ENCODE peak calls at places on chromosomes 11 and 22, in four cellular contexts. One of them, this sample, is unnamed.

GRCh38 chr11:127632971-127633680 is 632.6 kb upstream of the KIRREL3 start:
- DNase-seq in sigmoid colon: no peak
- DNase-seq in neural crest cell: no peak
- DNase-seq in astrocyte of the cerebellum: no peak
- DNase-seq in this sample: no peak

GRCh38 chr11:44727373-44728084 is 767 bp downstream of the TSPAN18 start:
- DNase-seq in sigmoid colon: peak
- DNase-seq in neural crest cell: peak
- DNase-seq in astrocyte of the cerebellum: peak
- DNase-seq in this sample: peak

GRCh38 chr11:125180413-125181305 is 16.1 kb downstream of the PKNOX2 start:
- DNase-seq in sigmoid colon: no peak
- DNase-seq in neural crest cell: no peak
- DNase-seq in astrocyte of the cerebellum: peak
- DNase-seq in this sample: no peak

GRCh38 chr11:12235945-12236743 is 125.8 kb downstream of the MICAL2 start:
- DNase-seq in astrocyte of the cerebellum: peak
- DNase-seq in sigmoid colon: no peak
- DNase-seq in neural crest cell: no peak
- DNase-seq in this sample: no peak

GRCh38 chr11:44949160-44950035 is 1.3 kb downstream of the TP53I11 start:
- DNase-seq in astrocyte of the cerebellum: no peak
- DNase-seq in sigmoid colon: no peak
- DNase-seq in neural crest cell: peak
- DNase-seq in this sample: peak

GRCh38 chr22:43255299-43255698 is 68.4 kb upstream of the TTLL12 start:
- DNase-seq in neural crest cell: no peak
- DNase-seq in sigmoid colon: no peak
- DNase-seq in astrocyte of the cerebellum: no peak
- DNase-seq in this sample: no peak

GRCh38 chr11:118918128-118918685 is 7.5 kb downstream of the BCL9L start:
- DNase-seq in neural crest cell: no peak
- DNase-seq in astrocyte of the cerebellum: peak
- DNase-seq in sigmoid colon: peak
- DNase-seq in this sample: no peak

GRCh38 chr22:48161354-48161753 is 1398.9 kb downstream of the TBC1D22A start:
- DNase-seq in sigmoid colon: no peak
- DNase-seq in astrocyte of the cerebellum: no peak
- DNase-seq in neural crest cell: no peak
- DNase-seq in this sample: no peak

GRCh38 chr11:77672276-77672675 is 34.7 kb upstream of the CLNS1A start:
- DNase-seq in neural crest cell: no peak
- DNase-seq in astrocyte of the cerebellum: peak
- DNase-seq in sigmoid colon: no peak
- DNase-seq in this sample: no peak

GRCh38 chr11:20000393-20001134 is 159.7 kb downstream of the DBX1 start:
- DNase-seq in neural crest cell: peak
- DNase-seq in sigmoid colon: no peak
- DNase-seq in astrocyte of the cerebellum: no peak
- DNase-seq in this sample: no peak

GRCh38 chr11:79055866-79056632 is 384.8 kb downstream of the TENM4 start:
- DNase-seq in sigmoid colon: no peak
- DNase-seq in neural crest cell: no peak
- DNase-seq in astrocyte of the cerebellum: peak
- DNase-seq in this sample: no peak

GRCh38 chr11:71247551-71248250 is 4.7 kb downstream of the SHANK2 start:
- DNase-seq in astrocyte of the cerebellum: no peak
- DNase-seq in neural crest cell: no peak
- DNase-seq in sigmoid colon: peak
- DNase-seq in this sample: peak

GRCh38 chr22:38418589-38418988 is 36.4 kb downstream of the KCNJ4 start:
- DNase-seq in sigmoid colon: no peak
- DNase-seq in neural crest cell: no peak
- DNase-seq in astrocyte of the cerebellum: no peak
- DNase-seq in this sample: no peak

GRCh38 chr11:64852804-64853520 is 8.5 kb upstream of the CDC42BPG start:
- DNase-seq in neural crest cell: no peak
- DNase-seq in astrocyte of the cerebellum: no peak
- DNase-seq in sigmoid colon: no peak
- DNase-seq in this sample: no peak

GRCh38 chr11:18540207-18541009 is 13.7 kb upstream of the TSG101 start:
- DNase-seq in astrocyte of the cerebellum: no peak
- DNase-seq in sigmoid colon: no peak
- DNase-seq in neural crest cell: no peak
- DNase-seq in this sample: no peak

GRCh38 chr11:77207618-77208313 is 79.7 kb downstream of the MYO7A start:
- DNase-seq in sigmoid colon: no peak
- DNase-seq in astrocyte of the cerebellum: no peak
- DNase-seq in neural crest cell: no peak
- DNase-seq in this sample: peak

GRCh38 chr11:18046116-18046777 is at the start of gene TPH1:
- DNase-seq in neural crest cell: peak
- DNase-seq in astrocyte of the cerebellum: peak
- DNase-seq in sigmoid colon: no peak
- DNase-seq in this sample: peak

GRCh38 chr11:113779496-113779895 is at the start of gene CLDN25:
- DNase-seq in sigmoid colon: no peak
- DNase-seq in neural crest cell: no peak
- DNase-seq in astrocyte of the cerebellum: no peak
- DNase-seq in this sample: no peak

GRCh38 chr11:127110542-127110941 is 110.0 kb upstream of the KIRREL3 start:
- DNase-seq in sigmoid colon: no peak
- DNase-seq in neural crest cell: no peak
- DNase-seq in astrocyte of the cerebellum: no peak
- DNase-seq in this sample: no peak

GRCh38 chr11:4185561-4185960 is 91.0 kb downstream of the RRM1 start:
- DNase-seq in neural crest cell: no peak
- DNase-seq in sigmoid colon: no peak
- DNase-seq in astrocyte of the cerebellum: no peak
- DNase-seq in this sample: no peak

GRCh38 chr11:68593441-68593840 is 90.9 kb upstream of the GAL start:
- DNase-seq in neural crest cell: no peak
- DNase-seq in astrocyte of the cerebellum: no peak
- DNase-seq in sigmoid colon: no peak
- DNase-seq in this sample: no peak

GRCh38 chr11:34560511-34560910 is 46.9 kb upstream of the ELF5 start:
- DNase-seq in neural crest cell: no peak
- DNase-seq in sigmoid colon: no peak
- DNase-seq in astrocyte of the cerebellum: no peak
- DNase-seq in this sample: no peak

GRCh38 chr11:62012451-62013265 is 45.2 kb upstream of the FTH1 start:
- DNase-seq in astrocyte of the cerebellum: no peak
- DNase-seq in neural crest cell: no peak
- DNase-seq in sigmoid colon: no peak
- DNase-seq in this sample: peak

GRCh38 chr11:554824-555499 is 5.6 kb downstream of the LMNTD2 start:
- DNase-seq in neural crest cell: peak
- DNase-seq in sigmoid colon: no peak
- DNase-seq in astrocyte of the cerebellum: no peak
- DNase-seq in this sample: peak

GRCh38 chr11:128938156-128938885 is 4.3 kb downstream of the TP53AIP1 start:
- DNase-seq in astrocyte of the cerebellum: no peak
- DNase-seq in sigmoid colon: no peak
- DNase-seq in neural crest cell: no peak
- DNase-seq in this sample: no peak

GRCh38 chr22:35203583-35203982 is 53.7 kb upstream of the HMGXB4 start:
- DNase-seq in astrocyte of the cerebellum: no peak
- DNase-seq in neural crest cell: no peak
- DNase-seq in sigmoid colon: no peak
- DNase-seq in this sample: no peak

DNA sequence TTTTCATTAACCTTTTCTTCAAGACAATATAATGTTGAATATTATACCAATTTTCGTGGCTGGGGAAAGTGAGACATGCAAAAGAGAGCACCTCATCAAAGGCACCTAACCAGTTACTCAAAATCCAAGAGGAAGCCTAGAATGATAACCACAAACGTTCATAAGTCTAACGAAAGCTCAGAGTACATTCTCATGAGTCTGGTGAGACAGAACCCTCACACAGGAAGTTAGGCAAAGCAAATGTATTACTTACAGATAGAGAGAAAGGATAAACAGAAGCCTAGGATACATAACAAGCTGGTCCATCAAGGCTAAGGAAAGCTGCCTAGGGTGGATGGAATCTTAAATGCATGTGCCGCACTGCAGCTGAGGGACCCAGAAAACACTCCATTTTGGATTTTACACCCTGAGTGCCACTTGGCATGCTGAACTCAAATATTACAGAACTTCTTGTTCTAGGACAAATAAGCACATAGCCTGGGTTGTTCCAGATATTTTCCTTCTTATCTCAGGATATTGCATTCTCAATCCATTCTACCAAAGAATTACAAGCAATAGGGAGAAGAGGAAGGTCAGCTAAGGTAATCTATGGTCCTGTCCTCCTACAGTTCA is 112.3 kb upstream of the ANO3 start:
- DNase-seq in neural crest cell: no peak
- DNase-seq in sigmoid colon: no peak
- DNase-seq in astrocyte of the cerebellum: no peak
- DNase-seq in this sample: no peak
- TF ChIP-seq CTCF in neural crest cell: no peak
- TF ChIP-seq CTCF in sigmoid colon: no peak
- TF ChIP-seq CTCF in astrocyte of the cerebellum: no peak
- TF ChIP-seq CTCF in this sample: no peak

GRCh38 chr22:17095538-17095937 is 10.7 kb downstream of the IL17RA start:
- DNase-seq in astrocyte of the cerebellum: no peak
- DNase-seq in sigmoid colon: peak
- DNase-seq in neural crest cell: no peak
- DNase-seq in this sample: peak
- TF ChIP-seq CTCF in astrocyte of the cerebellum: peak
- TF ChIP-seq CTCF in sigmoid colon: no peak
- TF ChIP-seq CTCF in neural crest cell: peak
- TF ChIP-seq CTCF in this sample: peak

DNA sequence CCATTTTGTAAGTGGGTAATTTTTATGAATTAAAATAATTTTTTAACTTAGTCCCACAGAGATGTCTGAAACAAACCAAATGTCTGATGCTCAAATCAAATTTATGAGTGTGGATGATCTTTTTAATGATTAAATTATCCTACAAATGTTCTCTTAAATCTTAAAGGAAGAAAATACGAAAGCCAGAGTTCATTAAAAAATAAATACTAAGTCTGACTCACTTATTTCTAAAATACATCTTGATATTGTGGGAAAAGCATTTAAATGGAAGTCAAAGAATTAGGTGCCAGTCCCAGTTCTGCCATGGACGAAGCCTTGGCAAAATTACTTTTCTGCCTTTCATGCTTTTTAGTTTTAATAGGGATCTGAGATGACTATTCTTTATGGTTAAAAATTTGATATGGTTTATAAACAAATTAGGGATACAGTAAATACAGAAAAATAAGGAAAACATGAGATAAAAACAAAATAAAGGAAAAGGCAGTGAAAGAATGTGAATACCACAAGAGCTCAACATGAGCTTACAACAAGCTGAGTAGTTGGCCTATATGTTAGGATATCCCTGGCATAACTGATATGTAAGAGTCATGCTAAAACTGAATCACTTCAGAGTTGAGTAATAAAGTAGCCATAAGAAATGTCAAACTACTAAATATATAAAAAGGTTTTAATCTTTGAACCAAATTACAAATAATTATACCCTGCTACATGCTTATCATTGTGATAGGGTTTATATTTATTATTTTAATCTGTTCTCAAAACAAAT is 9.2 kb downstream of the CCDC34 start:
- DNase-seq in sigmoid colon: no peak
- DNase-seq in astrocyte of the cerebellum: no peak
- DNase-seq in neural crest cell: no peak
- DNase-seq in this sample: no peak
- TF ChIP-seq CTCF in sigmoid colon: no peak
- TF ChIP-seq CTCF in astrocyte of the cerebellum: no peak
- TF ChIP-seq CTCF in neural crest cell: no peak
- TF ChIP-seq CTCF in this sample: no peak

DNA sequence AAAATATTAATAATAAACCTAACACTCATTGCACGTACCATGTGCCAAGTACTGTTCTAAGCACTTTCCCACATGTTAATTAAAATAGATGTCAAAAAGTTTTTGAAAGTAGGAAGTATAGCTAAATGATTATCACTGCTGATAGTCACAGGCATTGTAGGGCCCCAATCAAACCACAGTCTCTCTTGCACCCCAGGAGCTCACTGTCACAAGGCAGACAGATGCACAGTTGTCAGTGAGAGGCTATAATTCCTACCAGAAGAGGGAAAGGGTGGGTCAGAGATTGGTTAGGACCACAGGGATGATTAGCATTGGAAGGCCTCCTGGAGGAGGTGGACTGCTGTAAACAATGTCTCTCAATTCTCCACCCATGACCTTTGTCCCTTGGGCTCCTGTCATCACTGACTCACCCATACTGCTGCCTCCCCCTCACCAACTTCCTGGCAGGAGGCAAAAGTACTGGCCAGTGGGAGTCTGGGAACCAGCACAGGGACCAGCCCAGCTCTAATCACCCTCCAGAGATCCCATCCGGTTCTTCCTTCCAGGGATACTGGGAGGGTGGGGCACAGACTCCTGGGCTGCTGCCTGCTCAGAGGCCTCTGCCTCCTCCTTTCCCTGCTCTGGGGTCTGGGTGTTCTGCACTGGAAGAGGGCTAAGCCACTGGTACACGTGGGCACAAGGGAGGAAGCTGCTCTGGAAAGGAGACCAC is 1.1 kb upstream of the POLD4 start:
- DNase-seq in sigmoid colon: peak
- DNase-seq in neural crest cell: no peak
- DNase-seq in astrocyte of the cerebellum: no peak
- DNase-seq in this sample: no peak
- TF ChIP-seq CTCF in sigmoid colon: no peak
- TF ChIP-seq CTCF in neural crest cell: no peak
- TF ChIP-seq CTCF in astrocyte of the cerebellum: no peak
- TF ChIP-seq CTCF in this sample: no peak

This sample was measured in upper lobe of right lung.